ENCODE peak calls at places on chromosomes 6 and 20, in ten cellular contexts. M is breast epithelium, H is cardiac muscle cell, Q is fibroblast of lung, T is GM23338, G is PC-9, Z is tibial nerve, S is endodermal cell, K is brain microvascular endothelial cell, R is colonic mucosa. U is an unnamed sample. For H3K36me3, the result is how much of the 10 kb centered on the place peaks cover.

GRCh38 chr20:46434597-46434996 is 28.2 kb upstream of the ELMO2 start:
- DNase-seq in R (no peak), Z (no peak), T (no peak), K (no peak), Q (no peak), M (no peak), G (no peak), S (no peak), H (no peak), U (no peak)

GRCh38 chr20:52426856-52427255 is 235.3 kb upstream of the ZFP64 start:
- DNase-seq in G (no peak), K (no peak), S (no peak), H (no peak), Z (no peak), T (no peak), Q (no peak), R (no peak), M (no peak), U (no peak)

GRCh38 chr6:23526519-23526918 is 599.5 kb upstream of the NRSN1 start:
- DNase-seq in K (peak), M (no peak), T (no peak), S (no peak), Z (no peak), Q (peak), R (no peak), G (no peak), H (no peak), U (no peak)

GRCh38 chr6:42449917-42450313 is 1.8 kb downstream of the TRERF1 start:
- DNase-seq in T (peak), K (no peak), R (no peak), Q (peak), G (peak), H (no peak), M (no peak), S (peak), Z (no peak), U (no peak)

GRCh38 chr6:148497256-148497655 is 154.6 kb downstream of the SASH1 start:
- DNase-seq in S (no peak), T (no peak), G (no peak), H (no peak), Q (peak), K (peak), M (no peak), R (no peak), Z (no peak), U (no peak)

GRCh38 chr6:11738681-11739375 is 39.8 kb downstream of the ADTRP start:
- DNase-seq in R (no peak), G (no peak), Z (no peak), H (no peak), S (no peak), M (no peak), T (no peak), Q (no peak), K (no peak), U (no peak)

GRCh38 chr6:140784573-140784972 is 1348.2 kb upstream of the GJE1 start:
- DNase-seq in Q (no peak), K (peak), H (no peak), M (no peak), R (no peak), G (no peak), S (no peak), T (no peak), Z (no peak), U (no peak)

GRCh38 chr20:64766-65322 is 22.6 kb upstream of the DEFB125 start:
- DNase-seq in S (no peak), R (no peak), H (no peak), K (no peak), M (no peak), Q (no peak), G (no peak), Z (no peak), T (no peak), U (no peak)

GRCh38 chr6:166952567-166953464 is 3.5 kb downstream of the RNASET2 start:
- DNase-seq in R (no peak), M (no peak), K (no peak), G (no peak), Z (no peak), Q (no peak), S (peak), H (no peak), T (no peak), U (no peak)

GRCh38 chr20:18715564-18715963 is 98.0 kb upstream of the SCP2D1 start:
- DNase-seq in M (no peak), R (no peak), T (no peak), Q (no peak), Z (no peak), S (no peak), H (no peak), K (no peak), G (no peak), U (no peak)

GRCh38 chr6:2819891-2820814 is 21.5 kb downstream of the SERPINB1 start:
- DNase-seq in Z (no peak), H (no peak), S (no peak), K (no peak), R (peak), M (no peak), Q (no peak), T (no peak), G (no peak), U (no peak)

GRCh38 chr6:119264854-119265397 is 84.6 kb downstream of the MAN1A1 start:
- DNase-seq in R (no peak), Z (no peak), K (no peak), Q (no peak), M (no peak), H (no peak), G (peak), S (no peak), T (no peak), U (no peak)

GRCh38 chr20:62601172-62601571 is 41.1 kb upstream of the SLCO4A1 start:
- DNase-seq in Z (no peak), Q (no peak), K (no peak), R (no peak), S (no peak), G (no peak), M (no peak), H (no peak), T (no peak), U (no peak)

GRCh38 chr6:148830614-148831013 is 83.8 kb downstream of the UST start:
- DNase-seq in T (no peak), R (no peak), H (no peak), M (no peak), Q (no peak), Z (no peak), S (no peak), G (no peak), K (no peak), U (no peak)

GRCh38 chr6:1190361-1190760 is 121.5 kb upstream of the FOXQ1 start:
- DNase-seq in M (no peak), R (no peak), S (peak), Q (peak), T (no peak), H (no peak), G (peak), Z (no peak), K (peak), U (no peak)

GRCh38 chr6:119727504-119728219 is 378.1 kb upstream of the MAN1A1 start:
- DNase-seq in M (no peak), R (no peak), H (no peak), Z (no peak), K (no peak), T (peak), G (peak), Q (no peak), S (peak), U (no peak)

GRCh38 chr6:148979006-148979901 is 232.4 kb downstream of the UST start:
- DNase-seq in R (no peak), K (no peak), G (no peak), T (no peak), S (no peak), Z (no peak), H (no peak), Q (no peak), M (no peak), U (no peak)

GRCh38 chr6:28206527-28207243 is 18.4 kb upstream of the ZSCAN9 start:
- DNase-seq in H (no peak), R (no peak), S (peak), G (no peak), M (no peak), K (no peak), T (peak), Q (peak), Z (no peak), U (no peak)

GRCh38 chr6:50956014-50956413 is 137.3 kb downstream of the TFAP2B start:
- DNase-seq in K (no peak), R (no peak), M (no peak), T (no peak), Z (no peak), S (no peak), Q (no peak), H (no peak), G (no peak), U (no peak)

GRCh38 chr20:19786311-19786710 is 28.3 kb downstream of the RIN2 start:
- DNase-seq in Q (peak), G (peak), K (peak), T (peak), M (no peak), R (peak), Z (no peak), H (no peak), S (no peak), U (no peak)

GRCh38 chr6:52271852-52272460 is 12.6 kb downstream of the MCM3 start:
- DNase-seq in T (no peak), H (no peak), Z (no peak), M (no peak), K (no peak), Q (no peak), S (no peak), R (no peak), G (no peak), U (no peak)

GRCh38 chr20:53895385-53895755 is 175.0 kb downstream of the BCAS1 start:
- DNase-seq in G (no peak), M (no peak), S (no peak), H (no peak), R (no peak), T (no peak), K (no peak), Z (no peak), Q (no peak), U (no peak)

GRCh38 chr6:17565399-17565798 is 34.7 kb upstream of the FAM8A1 start:
- DNase-seq in Z (no peak), Q (no peak), R (no peak), H (no peak), K (no peak), G (no peak), M (no peak), S (no peak), T (peak), U (no peak)

GRCh38 chr6:40986364-40986763 is 52.7 kb downstream of the UNC5CL start:
- DNase-seq in H (no peak), R (no peak), K (no peak), G (no peak), T (no peak), Q (no peak), S (no peak), M (no peak), Z (no peak), U (no peak)

GRCh38 chr6:101396552-101397173 is 3.2 kb downstream of the GRIK2 start:
- DNase-seq in Q (peak), M (no peak), G (peak), K (peak), R (peak), T (peak), S (peak), Z (no peak), H (peak), U (no peak)

GRCh38 chr20:63060057-63060991 is 53.6 kb upstream of the BHLHE23 start:
- DNase-seq in Z (no peak), T (no peak), R (no peak), S (peak), M (peak), G (no peak), K (peak), H (no peak), Q (no peak), U (peak)

GRCh38 chr20:40979247-40979646 is 49.4 kb upstream of the TOP1 start:
- DNase-seq in S (no peak), M (no peak), H (no peak), Z (no peak), R (no peak), G (no peak), K (no peak), T (no peak), Q (no peak), U (no peak)

GRCh38 chr6:165204807-165205545 is 104.4 kb downstream of the C6orf118 start:
- DNase-seq in T (no peak), R (no peak), S (no peak), M (no peak), G (no peak), K (no peak), H (no peak), Q (no peak), Z (no peak), U (no peak)

GRCh38 chr6:136123464-136123863 is 126.6 kb downstream of the MTFR2 start:
- DNase-seq in T (no peak), S (no peak), G (peak), K (no peak), R (no peak), M (no peak), H (no peak), Q (peak), Z (no peak), U (no peak)

GRCh38 chr6:136129365-136129764 is 120.7 kb downstream of the MTFR2 start:
- DNase-seq in T (no peak), H (no peak), G (no peak), Q (no peak), K (no peak), R (no peak), Z (no peak), M (no peak), S (no peak), U (no peak)

GRCh38 chr6:136125585-136125984 is 124.5 kb downstream of the MTFR2 start:
- DNase-seq in R (no peak), S (no peak), Q (no peak), T (no peak), M (no peak), H (no peak), Z (no peak), G (no peak), K (no peak), U (no peak)

DNA sequence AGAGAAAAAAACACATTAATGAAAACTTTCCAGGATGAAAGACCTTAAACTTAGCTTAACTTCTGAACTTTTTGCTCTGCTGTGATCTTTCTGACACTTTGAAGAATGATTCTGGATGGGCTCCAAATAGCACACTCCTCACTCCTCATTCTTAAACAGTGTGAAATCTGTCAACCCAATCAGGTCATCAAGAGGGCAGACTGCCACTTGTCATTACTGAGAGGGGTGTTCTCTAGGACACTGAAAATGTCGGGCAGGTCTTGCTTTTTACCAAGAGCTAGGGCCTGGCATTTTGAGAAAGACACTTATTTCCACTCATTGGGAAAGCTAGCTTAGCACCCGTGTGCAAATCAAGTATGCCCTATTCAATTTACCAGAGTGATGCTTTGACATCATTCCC is 122.3 kb downstream of the MTFR2 start:
- DNase-seq in G (peak), T (no peak), Q (no peak), H (peak), M (no peak), K (no peak), S (no peak), R (no peak), Z (no peak), U (no peak)
- H3K27ac ChIP-seq in G (no peak), T (no peak), Q (no peak), H (peak), M (no peak), K (no peak), S (no peak), R (no peak), Z (no peak), U (no peak)

DNA sequence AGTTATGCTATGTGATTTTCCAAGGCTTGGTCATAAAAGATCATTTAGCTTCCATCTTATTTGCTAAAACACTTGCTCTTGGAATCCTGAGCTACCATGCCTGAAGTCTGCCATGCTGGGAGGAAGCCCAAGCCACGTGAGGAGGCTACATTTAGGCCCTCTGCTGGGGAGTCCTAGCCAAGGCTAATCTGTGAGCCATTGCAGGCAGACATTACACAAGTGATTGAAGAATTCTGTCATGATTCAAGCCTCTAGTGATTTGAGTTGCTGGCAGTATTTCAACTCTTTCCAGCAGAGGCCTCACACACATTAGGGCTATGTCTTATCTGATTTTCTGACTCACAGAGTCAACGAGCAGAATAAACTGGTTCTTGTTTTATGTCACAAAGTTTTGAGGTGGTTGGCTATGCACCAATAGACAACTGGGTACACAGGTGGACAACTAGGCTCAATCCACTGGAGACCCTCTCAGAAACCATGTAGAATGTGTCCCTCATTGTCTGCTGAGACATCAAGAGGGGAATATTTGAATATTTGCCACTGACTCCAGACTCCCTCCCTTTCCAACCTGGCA is 227.2 kb upstream of the SULF2 start:
- DNase-seq in Z (no peak), H (no peak), G (peak), S (peak), R (no peak), M (no peak), T (no peak), K (peak), Q (peak), U (no peak)
- TF ChIP-seq CTCF in Z (no peak), H (peak), G (peak), S (peak), R (no peak), M (no peak), T (no peak), K (peak), Q (no peak), U (no peak)

DNA sequence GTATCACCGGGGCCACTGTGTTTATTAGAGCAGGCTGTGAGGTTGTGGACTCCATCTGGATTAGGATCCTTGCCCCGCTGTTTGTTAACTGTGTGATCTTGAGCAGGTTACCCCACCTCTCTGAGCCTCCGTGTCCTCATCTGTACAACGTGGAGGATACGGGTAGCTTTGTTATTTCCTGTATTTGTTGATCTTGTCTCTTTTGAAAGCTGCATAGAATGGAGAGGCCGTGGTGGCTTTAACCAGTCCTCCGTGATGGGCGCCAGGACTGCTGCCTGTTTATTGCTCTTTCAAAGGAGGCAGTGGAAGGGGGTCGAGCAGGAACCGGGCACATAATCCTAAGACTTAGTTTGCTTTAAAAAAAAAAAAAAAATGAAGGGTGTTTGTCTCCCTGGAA is 22.9 kb downstream of the BCAS4 start:
- DNase-seq in H (no peak), G (no peak), S (no peak), M (no peak), K (no peak), T (no peak), Q (no peak), Z (no peak), R (no peak), U (no peak)
- H3K36me3 ChIP-seq in H (under half), G (under half), S (under half), M (under half), K (under half), T (under half), Q (under half), Z (under half), R (under half), U (under half)

DNA sequence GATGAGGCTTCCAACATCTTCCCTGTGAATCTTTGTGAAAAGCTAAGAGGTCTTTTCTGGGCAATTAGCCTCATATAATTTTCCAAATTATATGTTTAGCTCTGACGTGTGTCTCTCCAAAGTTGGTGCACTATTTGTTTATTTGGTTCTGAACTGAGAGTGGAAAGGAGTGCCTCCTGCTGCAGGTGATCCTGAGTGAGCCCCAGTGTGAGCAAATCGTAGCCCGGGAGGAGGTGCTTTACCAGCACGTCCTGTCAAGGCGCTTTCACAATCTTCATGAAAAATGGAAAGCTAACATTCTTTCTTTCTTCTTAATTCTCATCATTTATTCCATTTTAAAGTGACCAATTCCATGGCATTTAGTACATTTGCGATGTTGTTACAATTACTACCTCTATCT is 231.9 kb downstream of the BMP2 start:
- DNase-seq in T (no peak), Z (no peak), K (no peak), H (no peak), R (no peak), Q (no peak), M (no peak), G (no peak), S (no peak), U (no peak)
- H3K27ac ChIP-seq in T (no peak), Z (no peak), K (no peak), H (no peak), R (no peak), Q (no peak), M (no peak), G (no peak), S (no peak), U (no peak)

DNA sequence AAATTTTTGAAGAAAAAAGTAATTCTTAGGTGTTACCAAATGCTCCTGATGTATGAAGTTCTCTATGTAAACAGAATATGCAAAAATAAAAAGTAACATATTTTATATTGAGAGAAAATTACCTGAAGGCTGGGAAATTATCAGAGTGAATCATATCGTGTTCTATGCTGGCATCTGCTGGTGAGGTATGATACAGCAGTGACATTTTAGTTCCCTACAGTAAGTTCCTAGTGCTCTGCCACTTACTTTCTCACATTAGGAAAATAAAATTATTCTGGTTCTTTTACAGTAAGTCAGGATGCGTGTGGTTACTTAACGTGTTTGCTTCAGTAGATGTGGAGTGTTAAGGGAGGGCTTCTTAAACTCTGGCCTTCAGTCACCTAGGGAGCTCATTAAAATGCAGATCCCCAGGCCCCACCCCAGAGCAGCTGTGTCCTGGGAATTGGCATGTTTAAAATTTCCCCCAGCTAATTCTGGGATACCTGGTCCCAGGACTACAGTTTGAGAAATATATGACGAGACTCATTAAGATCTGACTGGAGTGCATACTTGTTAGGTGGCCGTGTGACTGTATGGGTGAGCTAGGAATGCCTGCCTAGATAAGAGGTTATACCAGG is 3.2 kb downstream of the ACTR5 start:
- DNase-seq in M (no peak), H (no peak), R (no peak), Z (no peak), Q (peak), G (peak), T (peak), S (no peak), K (peak), U (no peak)
- TF ChIP-seq CTCF in M (no peak), H (peak), R (peak), Z (peak), Q (peak), G (peak), T (peak), S (peak), K (peak), U (peak)

GRCh38 chr20:49951160-49951559 is 15.0 kb downstream of the RNF114 start:
- DNase-seq in G (no peak), K (no peak), H (no peak), S (no peak), Q (peak), T (no peak), Z (no peak), R (no peak), M (no peak), U (no peak)
- H3K36me3 ChIP-seq in G (half or more), K (half or more), H (half or more), S (half or more), Q (under half), T (under half), Z (half or more), R (under half), M (under half), U (under half)

U was measured in psoas muscle.